ENCODE peak calls at places on chromosomes 5 and 9, in four cellular contexts. K is K562, Q is HEK293T, J is HepG2. S is an unnamed sample.

GRCh38 chr5:112417931-112418358 is 1.1 kb downstream of the EPB41L4A start:
- DNase-seq in J (no peak), K (no peak), Q (peak), S (peak)

GRCh38 chr9:97506787-97507186 is 5.3 kb downstream of the TMOD1 start:
- DNase-seq in J (no peak), K (no peak), Q (no peak), S (no peak)

GRCh38 chr5:84830265-84830664 is 445.6 kb upstream of the EDIL3 start:
- DNase-seq in K (no peak), Q (no peak), J (no peak), S (no peak)

GRCh38 chr5:133250527-133250926 is 198.7 kb downstream of the HSPA4 start:
- DNase-seq in J (no peak), Q (no peak), K (no peak), S (no peak)

GRCh38 chr9:134721344-134721743 is 79.7 kb downstream of the COL5A1 start:
- DNase-seq in J (no peak), Q (no peak), K (no peak), S (no peak)

GRCh38 chr9:98108540-98109031 is 10.4 kb downstream of the TRIM14 start:
- DNase-seq in Q (no peak), J (no peak), K (no peak), S (peak)

GRCh38 chr9:89149726-89150125 is 28.9 kb downstream of the SHC3 start:
- DNase-seq in J (no peak), K (no peak), Q (no peak), S (no peak)

GRCh38 chr5:95530441-95530840 is 24.3 kb downstream of the SKIC3 start:
- DNase-seq in Q (no peak), K (no peak), J (no peak), S (no peak)

GRCh38 chr5:138657360-138657759 is 82.2 kb upstream of the HSPA9 start:
- DNase-seq in J (no peak), Q (no peak), K (no peak), S (no peak)

GRCh38 chr9:89505795-89506385 is 8.0 kb upstream of the SEMA4D start:
- DNase-seq in Q (no peak), K (no peak), J (no peak), S (no peak)

GRCh38 chr5:3634061-3634460 is 38.4 kb downstream of the IRX1 start:
- DNase-seq in K (no peak), Q (no peak), J (no peak), S (no peak)

GRCh38 chr9:135522137-135522877 is 1.1 kb downstream of the LCN1 start:
- DNase-seq in Q (no peak), J (no peak), K (no peak), S (no peak)

GRCh38 chr5:6273090-6273735 is 105.1 kb downstream of the MED10 start:
- DNase-seq in J (no peak), K (no peak), Q (no peak), S (peak)

GRCh38 chr5:1827410-1828397 is 26.5 kb downstream of the NDUFS6 start:
- DNase-seq in Q (no peak), J (no peak), K (peak), S (no peak)

GRCh38 chr5:68011801-68012200 is 203.8 kb upstream of the PIK3R1 start:
- DNase-seq in K (no peak), J (no peak), Q (no peak), S (no peak)

GRCh38 chr9:13324988-13325387 is 45.5 kb upstream of the MPDZ start:
- DNase-seq in K (no peak), J (no peak), Q (no peak), S (no peak)

GRCh38 chr5:148214665-148215064 is 11.8 kb downstream of the SPINK6 start:
- DNase-seq in Q (no peak), K (no peak), J (no peak), S (no peak)

GRCh38 chr5:67014957-67015400 is 181.6 kb downstream of the CD180 start:
- DNase-seq in K (no peak), J (no peak), Q (no peak), S (no peak)

GRCh38 chr9:86705474-86705873 is 241.8 kb downstream of the GAS1 start:
- DNase-seq in K (no peak), Q (no peak), J (no peak), S (no peak)

GRCh38 chr9:112925058-112925641 is 34.5 kb upstream of the SLC46A2 start:
- DNase-seq in Q (peak), J (peak), K (peak), S (no peak)

GRCh38 chr5:83475540-83476469 is 4.3 kb downstream of the VCAN start:
- DNase-seq in K (no peak), J (peak), Q (no peak), S (no peak)

GRCh38 chr9:89743216-89743575 is 138.4 kb downstream of the GADD45G start:
- DNase-seq in K (no peak), Q (no peak), J (no peak), S (peak)

GRCh38 chr5:28234356-28234968 is 1196.1 kb upstream of the CDH9 start:
- DNase-seq in Q (no peak), K (no peak), J (no peak), S (no peak)

GRCh38 chr9:2085719-2086515 is 70.8 kb downstream of the SMARCA2 start:
- DNase-seq in K (no peak), J (no peak), Q (no peak), S (no peak)

GRCh38 chr5:97365173-97365845 is 182.3 kb upstream of the RIOK2 start:
- DNase-seq in J (no peak), Q (no peak), K (no peak), S (no peak)

GRCh38 chr5:97838214-97838613 is 655.2 kb upstream of the RIOK2 start:
- DNase-seq in K (no peak), J (no peak), Q (no peak), S (peak)

GRCh38 chr9:129596541-129597328 is 24.2 kb downstream of the C9orf50 start:
- DNase-seq in J (peak), Q (no peak), K (peak), S (no peak)

GRCh38 chr5:106127341-106127781 is 1543.4 kb downstream of the EFNA5 start:
- DNase-seq in Q (no peak), J (no peak), K (no peak), S (peak)

GRCh38 chr5:78698218-78698751 is 49.7 kb upstream of the LHFPL2 start:
- DNase-seq in K (no peak), Q (no peak), J (no peak), S (no peak)

GRCh38 chr5:124923131-124923530 is 176.7 kb upstream of the ZNF608 start:
- DNase-seq in Q (no peak), J (no peak), K (no peak), S (no peak)

DNA sequence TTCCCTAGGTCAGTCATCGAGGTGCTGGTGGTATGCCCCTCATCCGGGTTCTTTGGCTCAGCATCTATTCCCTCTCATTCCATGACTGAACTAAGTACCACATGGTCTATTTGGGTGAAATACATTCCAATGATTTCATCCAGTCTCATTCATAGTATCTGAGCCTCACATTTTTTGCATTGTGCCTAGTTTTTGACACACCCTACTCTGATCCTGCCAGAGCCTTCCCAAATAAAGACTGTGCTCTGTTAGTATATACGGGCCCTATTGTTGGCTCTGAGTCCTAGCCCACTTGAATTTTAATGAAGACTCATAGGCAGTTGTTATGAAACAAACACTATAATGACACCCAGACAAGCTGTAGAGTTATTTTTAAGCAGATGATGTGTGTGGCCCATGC is 740.7 kb downstream of the CETN3 start:
- DNase-seq in K (no peak), J (no peak), Q (no peak), S (no peak)
- TF ChIP-seq FOXK2 in K (no peak), J (no peak), Q (no peak), S (no peak)

GRCh38 chr9:130834371-130835311 is at the start of gene ABL1:
- DNase-seq in K (peak), Q (peak), J (peak), S (peak)

GRCh38 chr9:130839237-130840111 is 4.4 kb downstream of the ABL1 start:
- DNase-seq in Q (no peak), J (no peak), K (no peak), S (no peak)

GRCh38 chr9:130835441-130836298 is 616 bp downstream of the ABL1 start:
- DNase-seq in J (no peak), Q (peak), K (peak), S (no peak)

GRCh38 chr9:130837644-130838043 is 2.6 kb downstream of the ABL1 start:
- DNase-seq in K (no peak), J (no peak), Q (no peak), S (no peak)

GRCh38 chr9:130837002-130837511 is 2.0 kb downstream of the ABL1 start:
- DNase-seq in J (peak), Q (no peak), K (peak), S (no peak)
- TF ChIP-seq FOXK2 in J (no peak), Q (no peak), K (no peak), S (no peak)

DNA sequence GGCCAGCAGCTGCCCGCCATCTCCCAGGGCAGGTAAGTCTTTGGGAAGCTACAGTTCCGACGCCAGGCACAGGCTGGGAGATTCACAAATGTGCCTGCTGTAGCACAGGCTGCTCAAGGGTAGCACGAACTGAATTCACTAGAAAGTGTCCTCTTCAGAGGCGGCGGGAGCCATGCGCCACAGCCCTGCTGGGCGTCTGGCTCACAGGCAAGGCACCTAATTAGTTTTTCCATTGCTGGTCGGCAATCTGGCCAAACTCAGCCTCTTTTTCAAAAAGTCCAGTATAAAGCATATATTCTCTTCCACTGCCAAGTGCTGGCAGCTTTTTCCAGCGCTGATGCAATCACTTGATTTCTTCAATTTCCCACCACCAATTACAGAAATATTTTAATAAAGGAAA is 128.9 kb upstream of the RAPGEF1 start:
- DNase-seq in J (no peak), Q (no peak), K (no peak), S (no peak)
- TF ChIP-seq FOXK2 in J (no peak), Q (no peak), K (no peak), S (no peak)

DNA sequence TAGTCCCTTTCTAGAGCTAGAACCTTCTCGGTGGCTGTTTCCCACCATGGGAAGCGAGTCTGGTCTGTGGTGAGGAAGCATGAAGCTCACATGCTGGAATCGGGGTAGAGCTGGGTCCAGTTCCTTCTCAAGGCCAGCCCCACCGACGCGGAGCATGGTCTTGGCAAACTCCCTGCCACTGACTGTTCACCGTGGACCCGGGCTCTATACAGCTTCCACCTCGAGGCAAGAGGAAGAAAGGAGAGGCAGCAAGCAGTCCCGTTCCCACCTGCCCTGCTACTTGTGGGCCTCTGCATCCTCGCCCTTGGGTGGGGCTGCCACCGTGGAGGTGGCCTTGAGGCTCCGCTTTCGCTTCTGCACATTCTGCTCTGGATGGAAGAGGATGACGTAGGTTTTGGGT is 13.7 kb downstream of the GRM6 start:
- DNase-seq in J (no peak), K (no peak), Q (no peak), S (no peak)
- TF ChIP-seq FOXK2 in J (no peak), K (no peak), Q (no peak), S (no peak)

DNA sequence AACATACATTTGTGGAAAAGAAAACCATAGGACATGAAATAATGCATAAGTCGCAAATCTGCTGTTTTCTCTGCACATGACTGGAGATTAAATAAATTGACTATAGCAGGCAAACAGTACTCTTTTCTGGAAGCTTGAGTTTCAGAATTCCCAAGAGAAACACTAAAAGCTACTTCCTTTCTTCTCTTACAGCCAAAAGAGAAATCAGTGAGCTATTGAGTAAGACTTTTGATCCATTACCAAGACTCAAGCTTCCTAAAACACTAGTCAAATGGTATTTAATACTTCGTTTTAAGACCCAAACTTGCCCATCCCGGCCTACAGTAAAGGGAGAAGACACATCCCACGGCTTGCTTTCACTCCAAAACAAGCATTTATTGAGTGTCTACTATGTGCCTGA is 335.8 kb upstream of the PUM3 start:
- DNase-seq in J (no peak), K (no peak), Q (no peak), S (no peak)
- TF ChIP-seq FOXK2 in J (no peak), K (no peak), Q (no peak), S (no peak)

DNA sequence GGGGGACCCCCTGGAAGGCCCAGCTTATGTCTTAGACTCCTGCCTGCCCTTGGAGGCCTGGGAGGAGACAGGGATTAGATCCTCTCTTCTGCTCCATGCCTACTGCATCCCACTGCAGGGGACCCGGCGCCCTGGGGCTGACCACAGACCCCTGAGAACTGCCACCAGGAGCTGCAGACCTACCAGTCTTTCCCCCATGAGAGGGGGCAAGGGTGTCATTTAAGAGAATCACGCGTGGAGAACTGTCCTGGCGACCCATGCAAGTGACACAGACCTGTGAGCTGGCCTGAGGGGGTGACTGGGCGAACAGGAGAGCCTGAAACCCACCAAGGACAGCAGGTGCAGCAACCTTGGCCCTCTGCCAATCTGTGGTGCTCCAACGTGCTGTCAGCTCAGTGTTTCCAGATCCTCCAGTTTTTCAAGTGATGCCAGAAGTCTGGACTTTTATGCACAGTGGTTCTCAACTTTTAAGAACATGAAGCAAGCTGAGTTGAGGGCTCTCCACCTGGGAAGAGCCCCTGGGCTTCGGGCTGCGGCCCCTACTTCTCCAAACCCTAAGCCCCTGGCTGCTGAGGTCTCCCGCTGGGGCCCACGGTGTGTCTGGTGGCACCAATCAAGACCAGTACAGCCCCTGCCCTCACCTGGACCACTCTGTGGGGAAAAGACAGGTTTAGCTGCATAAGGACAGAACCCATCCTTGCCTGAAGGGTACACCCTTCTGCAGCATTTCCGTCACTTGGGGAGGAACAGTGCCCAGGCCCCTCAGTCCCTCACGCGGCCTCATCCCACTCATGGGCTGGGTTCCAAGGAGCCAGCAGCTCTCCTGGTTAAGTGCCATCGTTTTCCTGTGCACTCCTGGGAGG is 18.2 kb downstream of the GFPT2 start:
- DNase-seq in J (no peak), Q (no peak), K (no peak), S (no peak)
- TF ChIP-seq FOXK2 in J (no peak), Q (no peak), K (no peak), S (no peak)

GRCh38 chr5:10469253-10470030 is 27.8 kb downstream of the ROPN1L start:
- DNase-seq in K (no peak), J (no peak), Q (no peak), S (no peak)

GRCh38 chr5:10470669-10471068 is 29.0 kb downstream of the ROPN1L start:
- DNase-seq in J (no peak), Q (no peak), K (no peak), S (no peak)

GRCh38 chr5:10468256-10468655 is 26.6 kb downstream of the ROPN1L start:
- DNase-seq in Q (no peak), K (no peak), J (no peak), S (no peak)

GRCh38 chr5:10474521-10475075 is 32.9 kb downstream of the ROPN1L start:
- DNase-seq in Q (no peak), J (no peak), K (no peak), S (no peak)

DNA sequence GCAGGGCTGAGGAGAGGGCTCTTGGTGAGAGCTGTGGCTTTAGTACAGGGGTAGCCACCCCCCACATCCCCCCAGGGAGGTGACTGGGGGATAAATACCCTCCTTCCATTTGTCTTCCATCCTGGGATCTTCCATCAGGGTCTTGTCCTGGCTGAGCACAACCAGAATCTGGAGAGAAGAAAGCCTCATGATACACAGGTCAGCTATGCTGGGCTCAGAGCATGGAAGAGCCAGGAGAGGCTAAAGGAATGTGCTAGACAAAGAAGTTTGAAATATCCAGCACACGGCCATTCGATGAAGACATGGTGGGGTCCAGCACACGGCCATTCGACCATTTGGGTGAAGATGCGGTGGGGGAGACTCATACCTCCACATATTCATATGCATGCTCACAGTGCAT is 30.0 kb downstream of the ROPN1L start:
- DNase-seq in K (no peak), J (no peak), Q (no peak), S (no peak)
- TF ChIP-seq FOXK2 in K (no peak), J (no peak), Q (no peak), S (no peak)

DNA sequence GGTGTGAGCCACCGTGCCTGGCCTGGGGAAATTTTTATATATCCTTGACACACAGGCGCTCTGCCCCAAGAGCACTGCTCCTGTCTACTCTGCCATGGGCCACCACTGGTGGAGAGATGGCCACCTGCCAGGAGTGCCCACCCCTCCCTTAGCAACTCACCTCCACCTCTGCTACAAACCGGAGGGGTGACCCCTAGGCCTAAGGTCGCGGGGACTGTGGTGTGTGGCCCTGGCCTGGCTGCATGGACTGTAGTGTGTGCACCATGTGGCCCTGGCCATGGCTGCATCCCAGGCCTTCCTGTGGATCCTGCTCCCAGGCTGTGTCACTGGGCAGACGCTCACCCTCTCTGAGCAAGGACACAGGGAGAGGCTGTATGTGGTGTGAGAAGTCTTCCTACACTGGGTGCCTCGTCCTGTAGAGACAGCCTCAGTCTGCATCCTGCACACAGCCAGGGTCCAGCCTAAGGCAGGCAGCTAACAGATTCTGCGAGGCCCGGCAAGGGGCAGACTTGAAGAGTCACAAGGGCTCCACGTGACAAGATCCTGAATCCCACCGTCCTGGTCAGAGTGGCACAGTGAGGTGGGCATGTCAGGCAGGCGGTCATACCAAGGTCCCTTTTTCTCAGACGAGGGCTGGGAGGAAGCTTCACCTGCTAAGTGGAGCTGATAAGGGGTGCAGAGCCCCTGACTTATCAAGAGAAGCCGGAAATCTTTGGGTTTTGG is 10.3 kb downstream of the NINJ1 start:
- DNase-seq in Q (no peak), J (no peak), K (no peak), S (no peak)
- TF ChIP-seq FOXK2 in Q (no peak), J (no peak), K (no peak), S (no peak)

GRCh38 chr9:4297151-4297794 is 2.6 kb downstream of the GLIS3 start:
- DNase-seq in Q (peak), K (peak), J (peak), S (no peak)
- TF ChIP-seq FOXK2 in Q (no peak), K (no peak), J (no peak), S (no peak)

GRCh38 chr9:109889456-109889855 is 109.5 kb downstream of the PALM2AKAP2 start:
- DNase-seq in Q (no peak), J (no peak), K (no peak), S (no peak)
- TF ChIP-seq FOXK2 in Q (no peak), J (no peak), K (no peak), S (no peak)